ENCODE peak calls at places on chromosomes 3 and 15, in six cellular contexts. One of them, this sample, is unnamed.

GRCh38 chr3:111989061-111989678 is 9.6 kb upstream of the TAGLN3 start:
- DNase-seq in mesenchymal stem cell: peak
- DNase-seq in neuronal stem cell: no peak
- DNase-seq in H1: no peak
- DNase-seq in IMR-90: peak
- DNase-seq in H9: no peak
- DNase-seq in this sample: peak

GRCh38 chr3:113695426-113695817 is 1.0 kb downstream of the USF3 start:
- DNase-seq in IMR-90: peak
- DNase-seq in H9: no peak
- DNase-seq in neuronal stem cell: no peak
- DNase-seq in H1: no peak
- DNase-seq in mesenchymal stem cell: no peak
- DNase-seq in this sample: no peak

GRCh38 chr3:185822957-185823279 is 1.9 kb downstream of the IGF2BP2 start:
- DNase-seq in H9: no peak
- DNase-seq in mesenchymal stem cell: peak
- DNase-seq in IMR-90: no peak
- DNase-seq in neuronal stem cell: no peak
- DNase-seq in H1: no peak
- DNase-seq in this sample: peak

GRCh38 chr3:106018111-106018510 is 149.3 kb upstream of the CBLB start:
- DNase-seq in neuronal stem cell: no peak
- DNase-seq in mesenchymal stem cell: no peak
- DNase-seq in H1: no peak
- DNase-seq in H9: no peak
- DNase-seq in IMR-90: no peak
- DNase-seq in this sample: no peak

GRCh38 chr3:49689046-49689886 is at the start of the genes MST1 and RNF123:
- DNase-seq in H9: peak
- DNase-seq in mesenchymal stem cell: peak
- DNase-seq in neuronal stem cell: peak
- DNase-seq in IMR-90: peak
- DNase-seq in H1: peak
- DNase-seq in this sample: peak

GRCh38 chr3:138594150-138594934 is at the start of gene CEP70:
- DNase-seq in mesenchymal stem cell: peak
- DNase-seq in neuronal stem cell: peak
- DNase-seq in H9: peak
- DNase-seq in IMR-90: peak
- DNase-seq in H1: peak
- DNase-seq in this sample: peak

GRCh38 chr3:188663839-188664238 is 507.9 kb upstream of the TPRG1 start:
- DNase-seq in H1: no peak
- DNase-seq in neuronal stem cell: no peak
- DNase-seq in H9: no peak
- DNase-seq in IMR-90: no peak
- DNase-seq in mesenchymal stem cell: no peak
- DNase-seq in this sample: no peak

GRCh38 chr3:35422826-35423601 is 216.3 kb upstream of the ARPP21 start:
- DNase-seq in H9: no peak
- DNase-seq in IMR-90: no peak
- DNase-seq in mesenchymal stem cell: peak
- DNase-seq in H1: no peak
- DNase-seq in neuronal stem cell: no peak
- DNase-seq in this sample: no peak

GRCh38 chr3:6989608-6990291 is 128.8 kb downstream of the GRM7 start:
- DNase-seq in neuronal stem cell: no peak
- DNase-seq in IMR-90: no peak
- DNase-seq in H9: no peak
- DNase-seq in mesenchymal stem cell: no peak
- DNase-seq in H1: no peak
- DNase-seq in this sample: no peak

GRCh38 chr3:154323921-154324738 is at the start of gene DHX36:
- DNase-seq in H9: peak
- DNase-seq in neuronal stem cell: peak
- DNase-seq in mesenchymal stem cell: peak
- DNase-seq in H1: peak
- DNase-seq in IMR-90: peak
- DNase-seq in this sample: peak

GRCh38 chr3:41265823-41266273 is 66.5 kb downstream of the CTNNB1 start:
- DNase-seq in H1: no peak
- DNase-seq in H9: no peak
- DNase-seq in neuronal stem cell: no peak
- DNase-seq in mesenchymal stem cell: peak
- DNase-seq in IMR-90: peak
- DNase-seq in this sample: no peak

GRCh38 chr3:172213765-172214358 is 174.5 kb downstream of the FNDC3B start:
- DNase-seq in mesenchymal stem cell: no peak
- DNase-seq in H1: no peak
- DNase-seq in H9: no peak
- DNase-seq in neuronal stem cell: no peak
- DNase-seq in IMR-90: no peak
- DNase-seq in this sample: no peak

GRCh38 chr15:75097939-75098338 is 74.5 kb downstream of the PPCDC start:
- DNase-seq in IMR-90: no peak
- DNase-seq in mesenchymal stem cell: no peak
- DNase-seq in H1: no peak
- DNase-seq in H9: no peak
- DNase-seq in neuronal stem cell: no peak
- DNase-seq in this sample: no peak

GRCh38 chr15:65305144-65305758 is 774 bp downstream of the RNU5B-1 start:
- DNase-seq in neuronal stem cell: no peak
- DNase-seq in H1: no peak
- DNase-seq in mesenchymal stem cell: peak
- DNase-seq in H9: no peak
- DNase-seq in IMR-90: no peak
- DNase-seq in this sample: no peak

GRCh38 chr15:81023483-81024264 is 23.0 kb downstream of the TLNRD1 start:
- DNase-seq in H1: no peak
- DNase-seq in mesenchymal stem cell: peak
- DNase-seq in neuronal stem cell: no peak
- DNase-seq in H9: no peak
- DNase-seq in IMR-90: peak
- DNase-seq in this sample: peak

GRCh38 chr15:96333194-96334016 is 2.9 kb downstream of the NR2F2 start:
- DNase-seq in neuronal stem cell: peak
- DNase-seq in mesenchymal stem cell: peak
- DNase-seq in H1: peak
- DNase-seq in H9: peak
- DNase-seq in IMR-90: no peak
- DNase-seq in this sample: no peak

GRCh38 chr15:49085696-49086459 is 39.6 kb upstream of the SECISBP2L start:
- DNase-seq in neuronal stem cell: no peak
- DNase-seq in H1: no peak
- DNase-seq in H9: no peak
- DNase-seq in IMR-90: peak
- DNase-seq in mesenchymal stem cell: no peak
- DNase-seq in this sample: peak

GRCh38 chr15:86165263-86166204 is 85.9 kb downstream of the AGBL1 start:
- DNase-seq in neuronal stem cell: no peak
- DNase-seq in mesenchymal stem cell: peak
- DNase-seq in IMR-90: no peak
- DNase-seq in H1: no peak
- DNase-seq in H9: no peak
- DNase-seq in this sample: no peak

GRCh38 chr15:60093273-60094067 is 89.4 kb downstream of the FOXB1 start:
- DNase-seq in H1: no peak
- DNase-seq in mesenchymal stem cell: no peak
- DNase-seq in neuronal stem cell: no peak
- DNase-seq in H9: no peak
- DNase-seq in IMR-90: no peak
- DNase-seq in this sample: no peak

GRCh38 chr15:70098170-70098460 is 398 bp upstream of the TLE3 start:
- DNase-seq in H1: no peak
- DNase-seq in IMR-90: no peak
- DNase-seq in mesenchymal stem cell: no peak
- DNase-seq in H9: no peak
- DNase-seq in neuronal stem cell: no peak
- DNase-seq in this sample: no peak

GRCh38 chr3:308597-309321 is 112.2 kb downstream of the CHL1 start:
- DNase-seq in mesenchymal stem cell: no peak
- DNase-seq in H1: no peak
- DNase-seq in neuronal stem cell: no peak
- DNase-seq in H9: no peak
- DNase-seq in IMR-90: no peak
- DNase-seq in this sample: no peak

GRCh38 chr3:32120480-32120879 is 14.1 kb downstream of the GPD1L start:
- DNase-seq in IMR-90: no peak
- DNase-seq in H1: no peak
- DNase-seq in H9: no peak
- DNase-seq in neuronal stem cell: no peak
- DNase-seq in mesenchymal stem cell: no peak
- DNase-seq in this sample: no peak

GRCh38 chr3:56788506-56788905 is 13.2 kb downstream of the ARHGEF3 start:
- DNase-seq in IMR-90: no peak
- DNase-seq in H9: no peak
- DNase-seq in neuronal stem cell: no peak
- DNase-seq in mesenchymal stem cell: no peak
- DNase-seq in H1: no peak
- DNase-seq in this sample: no peak

GRCh38 chr3:124261301-124261700 is 269.4 kb upstream of the ROPN1 start:
- DNase-seq in mesenchymal stem cell: peak
- DNase-seq in H1: no peak
- DNase-seq in IMR-90: peak
- DNase-seq in neuronal stem cell: no peak
- DNase-seq in H9: no peak
- DNase-seq in this sample: no peak
- H2BK120ac ChIP-seq in mesenchymal stem cell: no peak
- H2BK120ac ChIP-seq in H1: no peak
- H2BK120ac ChIP-seq in IMR-90: peak
- H2BK120ac ChIP-seq in neuronal stem cell: no peak
- H2BK120ac ChIP-seq in H9: no peak
- H2BK120ac ChIP-seq in this sample: no peak

DNA sequence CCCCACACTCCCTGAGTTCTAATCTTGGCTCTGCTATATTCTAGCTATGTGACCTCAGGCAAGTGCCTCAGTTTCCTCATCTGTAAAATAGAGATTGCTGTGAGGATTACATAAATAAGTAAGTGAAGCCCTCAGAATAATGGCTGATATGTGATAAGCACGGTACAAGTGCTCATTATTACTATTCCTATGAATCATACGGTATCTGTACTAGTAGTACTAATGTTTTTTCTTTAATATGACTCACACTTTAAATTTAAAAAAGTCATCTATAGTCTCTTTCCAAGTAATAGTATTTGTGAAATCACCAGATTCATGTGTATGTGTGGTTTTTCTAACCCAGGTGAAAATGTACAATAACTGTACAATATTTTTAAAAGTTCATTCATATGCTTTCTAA is 58.7 kb downstream of the CLDN11 start:
- DNase-seq in IMR-90: peak
- DNase-seq in H1: no peak
- DNase-seq in H9: no peak
- DNase-seq in neuronal stem cell: no peak
- DNase-seq in mesenchymal stem cell: no peak
- DNase-seq in this sample: no peak
- H4K91ac ChIP-seq in IMR-90: no peak
- H4K91ac ChIP-seq in H1: no peak
- H4K91ac ChIP-seq in H9: no peak
- H4K91ac ChIP-seq in neuronal stem cell: no peak
- H4K91ac ChIP-seq in mesenchymal stem cell: no peak
- H4K91ac ChIP-seq in this sample: no peak

DNA sequence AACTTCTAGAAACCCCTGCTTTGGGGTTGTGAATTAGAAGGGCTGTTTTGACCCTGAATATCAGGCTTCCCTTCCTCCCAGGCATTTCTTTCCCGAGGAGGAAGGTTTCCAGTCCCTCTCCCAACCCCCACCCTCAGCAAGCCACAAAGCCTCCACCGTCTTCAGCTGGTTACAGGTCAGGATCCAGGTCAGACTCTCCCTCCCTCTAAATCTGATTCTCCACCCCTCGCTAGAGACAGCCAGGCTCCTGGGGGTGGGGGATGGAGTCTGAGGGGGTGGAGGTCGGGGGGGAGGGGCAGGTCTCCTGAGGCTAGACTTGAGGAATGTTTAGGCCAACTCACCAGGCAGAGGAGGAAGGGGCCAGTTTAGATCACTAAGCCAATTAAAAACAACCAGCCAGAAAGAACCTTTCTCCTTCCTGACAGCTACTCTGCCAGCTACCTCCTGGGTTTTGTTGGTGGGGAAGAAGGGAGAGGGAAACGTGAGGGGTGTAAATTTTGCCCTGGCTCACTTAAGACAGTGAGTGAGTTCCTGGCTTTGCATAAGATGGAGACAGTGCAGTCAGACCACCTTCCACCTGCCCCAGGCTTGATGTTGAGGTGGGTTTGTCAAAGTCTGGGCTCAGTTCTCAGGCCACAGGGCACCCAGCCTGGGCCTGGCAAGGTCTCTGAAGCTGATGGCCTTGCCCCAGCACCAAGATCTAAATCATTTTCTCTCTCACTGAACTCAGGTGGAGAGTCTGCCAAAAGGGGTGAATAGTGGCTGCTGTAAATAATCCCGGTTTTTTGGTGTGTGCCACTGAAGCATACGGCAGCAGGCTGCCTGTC is 19.5 kb downstream of the BMF start:
- DNase-seq in IMR-90: peak
- DNase-seq in mesenchymal stem cell: no peak
- DNase-seq in H9: peak
- DNase-seq in neuronal stem cell: no peak
- DNase-seq in H1: no peak
- DNase-seq in this sample: no peak
- H2BK120ac ChIP-seq in IMR-90: peak
- H2BK120ac ChIP-seq in mesenchymal stem cell: peak
- H2BK120ac ChIP-seq in H9: no peak
- H2BK120ac ChIP-seq in neuronal stem cell: no peak
- H2BK120ac ChIP-seq in H1: no peak
- H2BK120ac ChIP-seq in this sample: peak

GRCh38 chr15:98692213-98692612 is 43.9 kb downstream of the IGF1R start:
- DNase-seq in IMR-90: no peak
- DNase-seq in H9: no peak
- DNase-seq in neuronal stem cell: no peak
- DNase-seq in H1: no peak
- DNase-seq in mesenchymal stem cell: no peak
- DNase-seq in this sample: no peak
- H4K91ac ChIP-seq in IMR-90: no peak
- H4K91ac ChIP-seq in H9: no peak
- H4K91ac ChIP-seq in neuronal stem cell: no peak
- H4K91ac ChIP-seq in H1: no peak
- H4K91ac ChIP-seq in mesenchymal stem cell: no peak
- H4K91ac ChIP-seq in this sample: no peak

DNA sequence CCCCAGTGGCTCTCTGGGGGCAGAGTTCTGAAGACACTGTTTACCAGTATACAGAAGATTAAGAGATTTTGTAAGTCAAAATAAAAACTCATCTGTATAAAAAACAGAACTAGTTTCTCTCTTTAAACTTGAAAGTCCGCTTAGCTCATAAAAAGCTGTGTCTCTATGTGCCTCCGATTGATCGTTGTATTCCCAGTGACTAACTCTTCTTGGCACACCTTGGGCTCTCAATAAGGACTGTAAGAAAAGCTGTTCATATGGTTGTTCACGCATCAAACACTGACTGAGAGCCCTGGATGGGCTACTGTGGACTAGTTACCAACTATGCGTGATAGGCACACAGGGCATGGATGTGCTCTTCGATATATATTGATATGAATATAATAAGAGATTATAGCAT is 107.9 kb downstream of the P3H2 start:
- DNase-seq in H1: no peak
- DNase-seq in neuronal stem cell: no peak
- DNase-seq in IMR-90: no peak
- DNase-seq in mesenchymal stem cell: no peak
- DNase-seq in H9: no peak
- DNase-seq in this sample: no peak
- H2BK120ac ChIP-seq in H1: peak
- H2BK120ac ChIP-seq in neuronal stem cell: no peak
- H2BK120ac ChIP-seq in IMR-90: peak
- H2BK120ac ChIP-seq in mesenchymal stem cell: no peak
- H2BK120ac ChIP-seq in H9: no peak
- H2BK120ac ChIP-seq in this sample: peak